ENCODE peak calls at places on chromosomes 16 and 17, in seven cellular contexts. G is ureter; Z is RWPE1; K is ovary; L is stimulated activated CD8-positive, alpha-beta memory T cell treated with anti-CD3 and anti-CD28 coated beads, Interleukin-15, amount 100 ng/mL, for 24 hours; Y is activated naive CD8-positive, alpha-beta T cell treated with anti-CD3 and anti-CD28 coated beads for 36 hours; W is epithelial cell of prostate. T is an unnamed sample.

GRCh38 chr16:53219795-53220194 is 165.0 kb downstream of the CHD9 start:
- DNase-seq in G (no peak), Z (peak), K (no peak), L (no peak), Y (no peak), W (no peak), T (peak)

GRCh38 chr16:66127459-66128362 is 238.8 kb upstream of the CDH5 start:
- DNase-seq in G (no peak), Z (no peak), K (peak), L (no peak), Y (no peak), W (no peak), T (no peak)

GRCh38 chr17:27542841-27543463 is 86.7 kb downstream of the KSR1 start:
- DNase-seq in G (no peak), Z (no peak), K (no peak), L (no peak), Y (no peak), W (no peak), T (no peak)

GRCh38 chr17:76368545-76368944 is 14.8 kb upstream of the PRPSAP1 start:
- DNase-seq in G (no peak), Z (no peak), K (no peak), L (no peak), Y (no peak), W (no peak), T (no peak)

GRCh38 chr17:80027043-80027435 is 8.6 kb downstream of the TBC1D16 start:
- DNase-seq in G (no peak), Z (no peak), K (no peak), L (no peak), Y (no peak), W (no peak), T (no peak)

GRCh38 chr16:85836706-85837582 is 37.4 kb downstream of the COX4I1 start:
- DNase-seq in G (no peak), Z (no peak), K (no peak), L (no peak), Y (no peak), W (no peak), T (no peak)

GRCh38 chr17:48483471-48484131 is 47.2 kb downstream of the HOXB1 start:
- DNase-seq in G (no peak), Z (peak), K (no peak), L (no peak), Y (peak), W (peak), T (peak)

GRCh38 chr16:89917773-89918452 is 749 bp upstream of the MC1R start:
- DNase-seq in G (peak), Z (peak), K (peak), L (peak), Y (peak), W (no peak), T (peak)

GRCh38 chr16:57797526-57798266 is 4.6 kb downstream of the KIFC3 start:
- DNase-seq in G (peak), Z (peak), K (no peak), L (no peak), Y (no peak), W (no peak), T (no peak)

GRCh38 chr17:80980397-80981061 is 11.1 kb upstream of the CHMP6 start:
- DNase-seq in G (no peak), Z (no peak), K (no peak), L (no peak), Y (no peak), W (peak), T (no peak)

GRCh38 chr17:59391026-59391425 is 59.6 kb downstream of the YPEL2 start:
- DNase-seq in G (no peak), Z (no peak), K (no peak), L (no peak), Y (no peak), W (no peak), T (no peak)

GRCh38 chr17:32452281-32452680 is 8.0 kb downstream of the PSMD11 start:
- DNase-seq in G (no peak), Z (no peak), K (no peak), L (no peak), Y (no peak), W (no peak), T (no peak)

GRCh38 chr16:86968866-86969265 is 348.3 kb downstream of the C16orf95 start:
- DNase-seq in G (no peak), Z (no peak), K (no peak), L (no peak), Y (no peak), W (no peak), T (no peak)

GRCh38 chr17:82876149-82876548 is 36.3 kb upstream of the ZNF750 start:
- DNase-seq in G (no peak), Z (peak), K (no peak), L (no peak), Y (no peak), W (peak), T (peak)

GRCh38 chr17:30212750-30213149 is 22.7 kb downstream of the SLC6A4 start:
- DNase-seq in G (no peak), Z (no peak), K (no peak), L (no peak), Y (no peak), W (no peak), T (no peak)

GRCh38 chr17:14299261-14300093 is 1.4 kb upstream of the HS3ST3B1 start:
- DNase-seq in G (no peak), Z (no peak), K (peak), L (no peak), Y (peak), W (no peak), T (peak)

GRCh38 chr16:2365397-2365796 is 24.9 kb upstream of the ABCA3 start:
- DNase-seq in G (no peak), Z (no peak), K (no peak), L (no peak), Y (no peak), W (no peak), T (no peak)

GRCh38 chr17:36498155-36498554 is 11.7 kb downstream of the ZNHIT3 start:
- DNase-seq in G (no peak), Z (no peak), K (no peak), L (no peak), Y (no peak), W (no peak), T (no peak)

GRCh38 chr17:9074106-9074505 is 52.8 kb downstream of the NTN1 start:
- DNase-seq in G (no peak), Z (no peak), K (no peak), L (no peak), Y (no peak), W (no peak), T (no peak)

GRCh38 chr17:57104461-57105175 is 19.6 kb downstream of the AKAP1 start:
- DNase-seq in G (no peak), Z (no peak), K (no peak), L (no peak), Y (no peak), W (no peak), T (no peak)

T was measured in lung microvascular endothelial cell.